ENCODE peak calls at places on chromosome 4, in six cellular contexts. One of them, this sample, is unnamed.

GRCh38 chr4:74095886-74096264 is 3.1 kb downstream of the CXCL2 start:
- DNase-seq in activated CD4-positive, alpha-beta T cell treated with anti-CD3 and anti-CD28 coated beads for 1 hour: no peak
- DNase-seq in breast epithelium: no peak
- DNase-seq in cardiac muscle cell: no peak
- DNase-seq in Right ventricle myocardium superior: no peak
- DNase-seq in hepatocyte: no peak
- DNase-seq in this sample: no peak

GRCh38 chr4:26452565-26453531 is 37.4 kb downstream of the CCKAR start:
- DNase-seq in activated CD4-positive, alpha-beta T cell treated with anti-CD3 and anti-CD28 coated beads for 1 hour: no peak
- DNase-seq in breast epithelium: no peak
- DNase-seq in cardiac muscle cell: no peak
- DNase-seq in Right ventricle myocardium superior: no peak
- DNase-seq in hepatocyte: peak
- DNase-seq in this sample: no peak

GRCh38 chr4:72442715-72443114 is 126.3 kb downstream of the ADAMTS3 start:
- DNase-seq in activated CD4-positive, alpha-beta T cell treated with anti-CD3 and anti-CD28 coated beads for 1 hour: no peak
- DNase-seq in breast epithelium: no peak
- DNase-seq in cardiac muscle cell: no peak
- DNase-seq in Right ventricle myocardium superior: no peak
- DNase-seq in hepatocyte: no peak
- DNase-seq in this sample: peak

GRCh38 chr4:134463771-134464170 is 262.2 kb upstream of the PABPC4L start:
- DNase-seq in activated CD4-positive, alpha-beta T cell treated with anti-CD3 and anti-CD28 coated beads for 1 hour: no peak
- DNase-seq in breast epithelium: no peak
- DNase-seq in cardiac muscle cell: no peak
- DNase-seq in Right ventricle myocardium superior: no peak
- DNase-seq in hepatocyte: no peak
- DNase-seq in this sample: no peak

GRCh38 chr4:89685690-89686089 is 151.3 kb downstream of the SNCA start:
- DNase-seq in activated CD4-positive, alpha-beta T cell treated with anti-CD3 and anti-CD28 coated beads for 1 hour: no peak
- DNase-seq in breast epithelium: no peak
- DNase-seq in cardiac muscle cell: no peak
- DNase-seq in Right ventricle myocardium superior: no peak
- DNase-seq in hepatocyte: no peak
- DNase-seq in this sample: no peak

GRCh38 chr4:72701987-72702819 is 133.2 kb upstream of the ADAMTS3 start:
- DNase-seq in activated CD4-positive, alpha-beta T cell treated with anti-CD3 and anti-CD28 coated beads for 1 hour: no peak
- DNase-seq in breast epithelium: no peak
- DNase-seq in cardiac muscle cell: peak
- DNase-seq in Right ventricle myocardium superior: no peak
- DNase-seq in hepatocyte: peak
- DNase-seq in this sample: peak

GRCh38 chr4:81786770-81787169 is 315.1 kb upstream of the RASGEF1B start:
- DNase-seq in activated CD4-positive, alpha-beta T cell treated with anti-CD3 and anti-CD28 coated beads for 1 hour: no peak
- DNase-seq in breast epithelium: no peak
- DNase-seq in cardiac muscle cell: no peak
- DNase-seq in Right ventricle myocardium superior: no peak
- DNase-seq in hepatocyte: no peak
- DNase-seq in this sample: no peak

GRCh38 chr4:180057891-180058643 is 2185.1 kb upstream of the TENM3 start:
- DNase-seq in activated CD4-positive, alpha-beta T cell treated with anti-CD3 and anti-CD28 coated beads for 1 hour: no peak
- DNase-seq in breast epithelium: no peak
- DNase-seq in cardiac muscle cell: peak
- DNase-seq in Right ventricle myocardium superior: peak
- DNase-seq in hepatocyte: peak
- DNase-seq in this sample: peak

GRCh38 chr4:185965456-185966384 is 103.2 kb upstream of the TLR3 start:
- DNase-seq in activated CD4-positive, alpha-beta T cell treated with anti-CD3 and anti-CD28 coated beads for 1 hour: no peak
- DNase-seq in breast epithelium: no peak
- DNase-seq in cardiac muscle cell: no peak
- DNase-seq in Right ventricle myocardium superior: no peak
- DNase-seq in hepatocyte: no peak
- DNase-seq in this sample: no peak

GRCh38 chr4:2689825-2690700 is 66.1 kb downstream of the TNIP2 start:
- DNase-seq in activated CD4-positive, alpha-beta T cell treated with anti-CD3 and anti-CD28 coated beads for 1 hour: no peak
- DNase-seq in breast epithelium: no peak
- DNase-seq in cardiac muscle cell: no peak
- DNase-seq in Right ventricle myocardium superior: no peak
- DNase-seq in hepatocyte: no peak
- DNase-seq in this sample: peak

GRCh38 chr4:86720508-86721068 is 126.5 kb downstream of the PTPN13 start:
- DNase-seq in activated CD4-positive, alpha-beta T cell treated with anti-CD3 and anti-CD28 coated beads for 1 hour: no peak
- DNase-seq in breast epithelium: no peak
- DNase-seq in cardiac muscle cell: no peak
- DNase-seq in Right ventricle myocardium superior: no peak
- DNase-seq in hepatocyte: no peak
- DNase-seq in this sample: peak

GRCh38 chr4:7032591-7032990 is 10.6 kb upstream of the TADA2B start:
- DNase-seq in activated CD4-positive, alpha-beta T cell treated with anti-CD3 and anti-CD28 coated beads for 1 hour: no peak
- DNase-seq in breast epithelium: no peak
- DNase-seq in cardiac muscle cell: peak
- DNase-seq in Right ventricle myocardium superior: no peak
- DNase-seq in hepatocyte: no peak
- DNase-seq in this sample: no peak

This sample was measured in EH.